ENCODE peak calls at places on chromosome 1, in five cellular contexts. L is NCI-H1105; X is progenitor cell of endocrine pancreas; C is germinal center; F is CD8-positive, alpha-beta memory T cell. G is an unnamed sample.
A peak's percentile ranks its signal among the peaks of the same experiment; 100 is the strongest.

GRCh38 chr1:204828352-204828850 is 42.3 kb upstream of the NFASC start:
- DNase-seq in L (peak; percentile 84), X (peak; percentile 69), C (peak; percentile 78), F (no peak), G (peak; percentile 80)

GRCh38 chr1:217343907-217344306 is 287.0 kb downstream of the GPATCH2 start:
- DNase-seq in L (peak; percentile 66), X (no peak), C (no peak), F (no peak), G (no peak)

GRCh38 chr1:65323246-65323645 is 13.9 kb downstream of the DNAJC6 start:
- DNase-seq in L (no peak), X (no peak), C (no peak), F (no peak), G (no peak)

GRCh38 chr1:52368383-52369172 is 2.6 kb upstream of the CC2D1B start:
- DNase-seq in L (peak; percentile 91), X (peak; percentile 64), C (peak; percentile 62), F (peak; percentile 49), G (no peak)

GRCh38 chr1:94044290-94044790 is 76.6 kb downstream of the ABCA4 start:
- DNase-seq in L (no peak), X (peak; percentile 36), C (no peak), F (no peak), G (peak; percentile 78)

GRCh38 chr1:101410048-101410878 is 173.4 kb downstream of the S1PR1 start:
- DNase-seq in L (no peak), X (no peak), C (no peak), F (no peak), G (no peak)

GRCh38 chr1:201710632-201711031 is 118.3 kb upstream of the IPO9 start:
- DNase-seq in L (no peak), X (no peak), C (no peak), F (no peak), G (no peak)

GRCh38 chr1:32893198-32894018 is 7.1 kb downstream of the HPCA start:
- DNase-seq in L (peak; percentile 65), X (no peak), C (no peak), F (no peak), G (no peak)

GRCh38 chr1:56385314-56385713 is 194.0 kb downstream of the PLPP3 start:
- DNase-seq in L (no peak), X (no peak), C (no peak), F (no peak), G (no peak)

GRCh38 chr1:192724670-192725069 is 84.2 kb upstream of the RGS2 start:
- DNase-seq in L (no peak), X (no peak), C (no peak), F (no peak), G (no peak)

GRCh38 chr1:247373721-247374141 is 42.1 kb upstream of the ZNF496 start:
- DNase-seq in L (no peak), X (peak; percentile 47), C (peak; percentile 34), F (peak; percentile 28), G (no peak)

GRCh38 chr1:36134805-36135339 is 9.8 kb upstream of the COL8A2 start:
- DNase-seq in L (peak; percentile 17), X (peak; percentile 60), C (peak; percentile 55), F (no peak), G (no peak)

GRCh38 chr1:7938070-7938469 is 2.6 kb downstream of the TNFRSF9 start:
- DNase-seq in L (no peak), X (no peak), C (no peak), F (no peak), G (no peak)

GRCh38 chr1:194705123-194705522 is 1518.7 kb upstream of the B3GALT2 start:
- DNase-seq in L (no peak), X (no peak), C (no peak), F (no peak), G (no peak)

GRCh38 chr1:246923482-246923881 is 8.3 kb downstream of the AHCTF1 start:
- DNase-seq in L (no peak), X (no peak), C (no peak), F (no peak), G (no peak)

GRCh38 chr1:107821340-107821739 is 143.6 kb downstream of the VAV3 start:
- DNase-seq in L (no peak), X (no peak), C (no peak), F (no peak), G (no peak)

GRCh38 chr1:76891931-76892330 is 24.7 kb downstream of the ST6GALNAC5 start:
- DNase-seq in L (no peak), X (no peak), C (no peak), F (no peak), G (no peak)

GRCh38 chr1:157156058-157156541 is 17.9 kb upstream of the ETV3 start:
- DNase-seq in L (peak; percentile 31), X (peak; percentile 81), C (peak; percentile 71), F (peak; percentile 71), G (peak; percentile 89)

GRCh38 chr1:28437260-28437923 is 67.9 kb downstream of the PHACTR4 start:
- DNase-seq in L (no peak), X (no peak), C (no peak), F (no peak), G (no peak)

GRCh38 chr1:87956072-87956471 is 627.4 kb downstream of the LMO4 start:
- DNase-seq in L (no peak), X (no peak), C (no peak), F (no peak), G (no peak)

GRCh38 chr1:31595836-31596736 is 19.8 kb downstream of the TINAGL1 start:
- DNase-seq in L (no peak), X (no peak), C (no peak), F (no peak), G (no peak)

GRCh38 chr1:52756020-52756419 is 29.8 kb downstream of the ZYG11B start:
- DNase-seq in L (no peak), X (no peak), C (no peak), F (no peak), G (no peak)

G was measured in Right ventricle myocardium inferior.